ENCODE peak calls at places on chromosomes 2 and 18, in seven cellular contexts. D, Y, P, R, I, E and F are unnamed samples.

GRCh38 chr2:38097611-38098350 is 21.8 kb upstream of the CYP1B1 start:
- DNase-seq in E (no peak), I (no peak), D (no peak), R (no peak), Y (no peak), P (no peak), F (no peak)

GRCh38 chr2:235661952-235662351 is 168.1 kb downstream of the AGAP1 start:
- DNase-seq in D (no peak), R (no peak), Y (no peak), I (no peak), E (no peak), P (no peak), F (no peak)

GRCh38 chr18:57737661-57738060 is 65.5 kb downstream of the ATP8B1 start:
- DNase-seq in I (no peak), D (no peak), E (peak), Y (peak), R (no peak), P (peak), F (peak)

GRCh38 chr18:70333757-70334156 is 44.9 kb downstream of the SOCS6 start:
- DNase-seq in I (no peak), Y (no peak), R (no peak), D (no peak), P (no peak), E (no peak), F (peak)

GRCh38 chr2:184646177-184646576 is 47.8 kb downstream of the ZNF804A start:
- DNase-seq in I (no peak), E (no peak), D (no peak), R (no peak), Y (no peak), P (no peak), F (no peak)

GRCh38 chr18:44602845-44603244 is 77.8 kb upstream of the SETBP1 start:
- DNase-seq in R (no peak), D (no peak), I (no peak), E (no peak), P (no peak), Y (no peak), F (no peak)

GRCh38 chr2:32039447-32040219 is at the start of gene DPY30:
- DNase-seq in P (peak), R (peak), I (peak), E (peak), D (peak), Y (peak), F (peak)

GRCh38 chr2:79622508-79622907 is 109.7 kb downstream of the CTNNA2 start:
- DNase-seq in R (no peak), I (no peak), E (no peak), P (no peak), Y (no peak), D (no peak), F (no peak)

GRCh38 chr2:45780541-45781463 is 129.3 kb downstream of the PRKCE start:
- DNase-seq in D (no peak), I (no peak), Y (no peak), R (no peak), E (no peak), P (no peak), F (no peak)

GRCh38 chr2:190723397-190724090 is 74.7 kb downstream of the NAB1 start:
- DNase-seq in P (no peak), R (no peak), Y (no peak), I (no peak), E (no peak), D (no peak), F (no peak)

GRCh38 chr2:219562049-219563020 is 9.0 kb downstream of the OBSL1 start:
- DNase-seq in E (no peak), R (no peak), D (no peak), P (no peak), I (no peak), Y (no peak), F (no peak)

GRCh38 chr2:191230174-191230573 is 15.0 kb upstream of the MYO1B start:
- DNase-seq in E (no peak), I (no peak), R (no peak), D (no peak), P (no peak), Y (peak), F (no peak)

GRCh38 chr2:199602896-199603482 is 145.2 kb upstream of the SATB2 start:
- DNase-seq in Y (no peak), I (no peak), P (no peak), R (no peak), E (no peak), D (no peak), F (no peak)

GRCh38 chr2:72512376-72512775 is 313.5 kb downstream of the EXOC6B start:
- DNase-seq in I (no peak), D (no peak), P (no peak), E (no peak), R (no peak), Y (no peak), F (no peak)

GRCh38 chr2:170965446-170966225 is 36.6 kb downstream of the GORASP2 start:
- DNase-seq in D (no peak), E (no peak), I (no peak), R (no peak), P (no peak), Y (no peak), F (no peak)

GRCh38 chr2:16738361-16739225 is 73.0 kb upstream of the CYRIA start:
- DNase-seq in E (no peak), Y (no peak), I (no peak), D (no peak), R (no peak), P (no peak), F (no peak)

GRCh38 chr2:225512873-225513580 is 113.5 kb downstream of the NYAP2 start:
- DNase-seq in I (no peak), P (no peak), D (no peak), Y (peak), R (no peak), E (no peak), F (no peak)

GRCh38 chr2:181190711-181191110 is 210.3 kb downstream of the UBE2E3 start:
- DNase-seq in I (no peak), Y (no peak), P (no peak), R (no peak), D (no peak), E (no peak), F (no peak)

GRCh38 chr2:165113414-165113813 is 90.4 kb downstream of the SCN3A start:
- DNase-seq in R (no peak), P (no peak), I (no peak), D (no peak), Y (no peak), E (no peak), F (no peak)

GRCh38 chr2:74585406-74586182 is 31.1 kb downstream of the DOK1 start:
- DNase-seq in I (no peak), P (no peak), R (no peak), E (peak), Y (no peak), D (peak), F (no peak)

GRCh38 chr18:22847392-22847791 is 85.7 kb upstream of the RBBP8 start:
- DNase-seq in Y (no peak), R (no peak), P (no peak), D (no peak), E (no peak), I (no peak), F (no peak)

GRCh38 chr2:176125215-176126054 is 2.9 kb downstream of the HOXD9 start:
- DNase-seq in E (no peak), I (no peak), D (no peak), R (peak), Y (no peak), P (no peak), F (no peak)

GRCh38 chr18:59902180-59902992 is 2.6 kb downstream of the PMAIP1 start:
- DNase-seq in I (no peak), P (no peak), E (no peak), D (no peak), Y (peak), R (no peak), F (no peak)

GRCh38 chr2:47127862-47128543 is 27.1 kb downstream of the STPG4 start:
- DNase-seq in I (no peak), P (no peak), R (no peak), D (no peak), E (no peak), Y (no peak), F (no peak)

GRCh38 chr2:1609040-1609439 is 135.3 kb downstream of the PXDN start:
- DNase-seq in R (peak), D (no peak), E (no peak), I (no peak), Y (no peak), P (no peak), F (no peak)

GRCh38 chr2:150472122-150472899 is 15.2 kb downstream of the RND3 start:
- DNase-seq in I (no peak), E (peak), R (no peak), Y (no peak), P (no peak), D (no peak), F (peak)

GRCh38 chr18:65606551-65607130 is 144.2 kb upstream of the CDH7 start:
- DNase-seq in P (no peak), Y (no peak), I (no peak), E (no peak), R (no peak), D (no peak), F (no peak)

GRCh38 chr2:11649093-11649492 is 20.9 kb downstream of the NTSR2 start:
- DNase-seq in E (no peak), I (no peak), P (no peak), R (no peak), D (no peak), Y (no peak), F (no peak)

GRCh38 chr2:181742908-181743722 is 62.8 kb upstream of the NEUROD1 start:
- DNase-seq in R (peak), Y (peak), I (no peak), E (peak), D (peak), P (peak), F (no peak)